ENCODE peak calls at places on chromosomes 1 and 21, in nine cellular contexts. One of them, this sample, is unnamed.

GRCh38 chr1:8169364-8170058 is 143.4 kb upstream of the ERRFI1 start:
- DNase-seq in fibroblast of lung: peak
- DNase-seq in NCI-H1092 treated with DMSO at 0.1 percent for 48 hours: peak
- DNase-seq in GF-D8: no peak
- DNase-seq in neural crest cell: no peak
- DNase-seq in iris pigment epithelial cell: peak
- DNase-seq in KG1: no peak
- DNase-seq in HFFc6: peak
- DNase-seq in endothelial cell: no peak
- DNase-seq in this sample: no peak

GRCh38 chr1:72649211-72649888 is 367.0 kb upstream of the NEGR1 start:
- DNase-seq in fibroblast of lung: no peak
- DNase-seq in NCI-H1092 treated with DMSO at 0.1 percent for 48 hours: no peak
- DNase-seq in GF-D8: no peak
- DNase-seq in neural crest cell: no peak
- DNase-seq in iris pigment epithelial cell: no peak
- DNase-seq in KG1: no peak
- DNase-seq in HFFc6: no peak
- DNase-seq in endothelial cell: no peak
- DNase-seq in this sample: no peak

GRCh38 chr1:44119525-44119924 is 904 bp downstream of the KLF17 start:
- DNase-seq in fibroblast of lung: no peak
- DNase-seq in NCI-H1092 treated with DMSO at 0.1 percent for 48 hours: no peak
- DNase-seq in GF-D8: no peak
- DNase-seq in neural crest cell: no peak
- DNase-seq in iris pigment epithelial cell: no peak
- DNase-seq in KG1: no peak
- DNase-seq in HFFc6: no peak
- DNase-seq in endothelial cell: no peak
- DNase-seq in this sample: no peak

GRCh38 chr1:161781995-161782394 is 15.9 kb downstream of the ATF6 start:
- DNase-seq in fibroblast of lung: peak
- DNase-seq in NCI-H1092 treated with DMSO at 0.1 percent for 48 hours: no peak
- DNase-seq in GF-D8: no peak
- DNase-seq in neural crest cell: no peak
- DNase-seq in iris pigment epithelial cell: peak
- DNase-seq in KG1: no peak
- DNase-seq in HFFc6: peak
- DNase-seq in endothelial cell: no peak
- DNase-seq in this sample: no peak

GRCh38 chr1:29579821-29580425 is 343.6 kb downstream of the PTPRU start:
- DNase-seq in fibroblast of lung: peak
- DNase-seq in NCI-H1092 treated with DMSO at 0.1 percent for 48 hours: no peak
- DNase-seq in GF-D8: no peak
- DNase-seq in neural crest cell: no peak
- DNase-seq in iris pigment epithelial cell: peak
- DNase-seq in KG1: no peak
- DNase-seq in HFFc6: peak
- DNase-seq in endothelial cell: no peak
- DNase-seq in this sample: no peak

GRCh38 chr1:240152611-240153297 is 61.1 kb downstream of the FMN2 start:
- DNase-seq in fibroblast of lung: no peak
- DNase-seq in NCI-H1092 treated with DMSO at 0.1 percent for 48 hours: no peak
- DNase-seq in GF-D8: no peak
- DNase-seq in neural crest cell: no peak
- DNase-seq in iris pigment epithelial cell: peak
- DNase-seq in KG1: no peak
- DNase-seq in HFFc6: peak
- DNase-seq in endothelial cell: no peak
- DNase-seq in this sample: peak

GRCh38 chr1:165949335-165950130 is 122.1 kb downstream of the UCK2 start:
- DNase-seq in fibroblast of lung: no peak
- DNase-seq in NCI-H1092 treated with DMSO at 0.1 percent for 48 hours: no peak
- DNase-seq in GF-D8: no peak
- DNase-seq in neural crest cell: peak
- DNase-seq in iris pigment epithelial cell: no peak
- DNase-seq in KG1: no peak
- DNase-seq in HFFc6: no peak
- DNase-seq in endothelial cell: peak
- DNase-seq in this sample: peak

GRCh38 chr1:232380556-232380955 is 249.4 kb downstream of the SIPA1L2 start:
- DNase-seq in fibroblast of lung: no peak
- DNase-seq in NCI-H1092 treated with DMSO at 0.1 percent for 48 hours: no peak
- DNase-seq in GF-D8: no peak
- DNase-seq in neural crest cell: no peak
- DNase-seq in iris pigment epithelial cell: no peak
- DNase-seq in KG1: no peak
- DNase-seq in HFFc6: no peak
- DNase-seq in endothelial cell: no peak
- DNase-seq in this sample: no peak

GRCh38 chr1:222140206-222140605 is 398.3 kb upstream of the DUSP10 start:
- DNase-seq in fibroblast of lung: no peak
- DNase-seq in NCI-H1092 treated with DMSO at 0.1 percent for 48 hours: no peak
- DNase-seq in GF-D8: no peak
- DNase-seq in neural crest cell: no peak
- DNase-seq in iris pigment epithelial cell: no peak
- DNase-seq in KG1: no peak
- DNase-seq in HFFc6: no peak
- DNase-seq in endothelial cell: no peak
- DNase-seq in this sample: no peak

GRCh38 chr21:30336596-30336995 is 898 bp downstream of the KRTAP27-1 start:
- DNase-seq in fibroblast of lung: no peak
- DNase-seq in NCI-H1092 treated with DMSO at 0.1 percent for 48 hours: no peak
- DNase-seq in GF-D8: no peak
- DNase-seq in neural crest cell: no peak
- DNase-seq in iris pigment epithelial cell: peak
- DNase-seq in KG1: no peak
- DNase-seq in HFFc6: no peak
- DNase-seq in endothelial cell: no peak
- DNase-seq in this sample: no peak

GRCh38 chr1:61864501-61864900 is 122.2 kb downstream of the PATJ start:
- DNase-seq in fibroblast of lung: no peak
- DNase-seq in NCI-H1092 treated with DMSO at 0.1 percent for 48 hours: no peak
- DNase-seq in GF-D8: no peak
- DNase-seq in neural crest cell: no peak
- DNase-seq in iris pigment epithelial cell: peak
- DNase-seq in KG1: no peak
- DNase-seq in HFFc6: no peak
- DNase-seq in endothelial cell: no peak
- DNase-seq in this sample: no peak

GRCh38 chr1:169529068-169529642 is 43.4 kb upstream of the SLC19A2 start:
- DNase-seq in fibroblast of lung: no peak
- DNase-seq in NCI-H1092 treated with DMSO at 0.1 percent for 48 hours: no peak
- DNase-seq in GF-D8: no peak
- DNase-seq in neural crest cell: no peak
- DNase-seq in iris pigment epithelial cell: peak
- DNase-seq in KG1: no peak
- DNase-seq in HFFc6: no peak
- DNase-seq in endothelial cell: no peak
- DNase-seq in this sample: no peak

GRCh38 chr21:41961753-41962152 is 7.9 kb upstream of the C2CD2 start:
- DNase-seq in fibroblast of lung: no peak
- DNase-seq in NCI-H1092 treated with DMSO at 0.1 percent for 48 hours: no peak
- DNase-seq in GF-D8: no peak
- DNase-seq in neural crest cell: no peak
- DNase-seq in iris pigment epithelial cell: no peak
- DNase-seq in KG1: no peak
- DNase-seq in HFFc6: no peak
- DNase-seq in endothelial cell: no peak
- DNase-seq in this sample: peak

GRCh38 chr1:36109041-36109679 is 15.9 kb downstream of the COL8A2 start:
- DNase-seq in fibroblast of lung: peak
- DNase-seq in NCI-H1092 treated with DMSO at 0.1 percent for 48 hours: no peak
- DNase-seq in GF-D8: peak
- DNase-seq in neural crest cell: no peak
- DNase-seq in iris pigment epithelial cell: peak
- DNase-seq in KG1: no peak
- DNase-seq in HFFc6: peak
- DNase-seq in endothelial cell: no peak
- DNase-seq in this sample: no peak

GRCh38 chr21:41846033-41846317 is 33.2 kb downstream of the PRDM15 start:
- DNase-seq in fibroblast of lung: no peak
- DNase-seq in NCI-H1092 treated with DMSO at 0.1 percent for 48 hours: no peak
- DNase-seq in GF-D8: no peak
- DNase-seq in neural crest cell: no peak
- DNase-seq in iris pigment epithelial cell: no peak
- DNase-seq in KG1: no peak
- DNase-seq in HFFc6: no peak
- DNase-seq in endothelial cell: no peak
- DNase-seq in this sample: no peak

GRCh38 chr1:43603004-43603403 is 46.9 kb upstream of the KDM4A start:
- DNase-seq in fibroblast of lung: no peak
- DNase-seq in NCI-H1092 treated with DMSO at 0.1 percent for 48 hours: no peak
- DNase-seq in GF-D8: no peak
- DNase-seq in neural crest cell: no peak
- DNase-seq in iris pigment epithelial cell: no peak
- DNase-seq in KG1: no peak
- DNase-seq in HFFc6: no peak
- DNase-seq in endothelial cell: no peak
- DNase-seq in this sample: no peak

GRCh38 chr1:110508038-110508437 is 10.9 kb downstream of the KCNA10 start:
- DNase-seq in fibroblast of lung: no peak
- DNase-seq in NCI-H1092 treated with DMSO at 0.1 percent for 48 hours: no peak
- DNase-seq in GF-D8: no peak
- DNase-seq in neural crest cell: no peak
- DNase-seq in iris pigment epithelial cell: peak
- DNase-seq in KG1: no peak
- DNase-seq in HFFc6: no peak
- DNase-seq in endothelial cell: peak
- DNase-seq in this sample: peak

GRCh38 chr1:15101801-15102200 is 51.7 kb upstream of the TMEM51 start:
- DNase-seq in fibroblast of lung: no peak
- DNase-seq in NCI-H1092 treated with DMSO at 0.1 percent for 48 hours: no peak
- DNase-seq in GF-D8: no peak
- DNase-seq in neural crest cell: no peak
- DNase-seq in iris pigment epithelial cell: no peak
- DNase-seq in KG1: no peak
- DNase-seq in HFFc6: no peak
- DNase-seq in endothelial cell: no peak
- DNase-seq in this sample: no peak

GRCh38 chr1:77706321-77706720 is 23.9 kb upstream of the ZZZ3 start:
- DNase-seq in fibroblast of lung: peak
- DNase-seq in NCI-H1092 treated with DMSO at 0.1 percent for 48 hours: no peak
- DNase-seq in GF-D8: no peak
- DNase-seq in neural crest cell: no peak
- DNase-seq in iris pigment epithelial cell: peak
- DNase-seq in KG1: no peak
- DNase-seq in HFFc6: peak
- DNase-seq in endothelial cell: no peak
- DNase-seq in this sample: no peak